ENCODE peak calls at places on chromosomes 16 and 17, in ten cellular contexts. E is breast epithelium, M is GM23338, L is mucosa of descending colon, Y is D721Med, Z is cardiac fibroblast, F is foreskin fibroblast, T is brain microvascular endothelial cell, C is neural progenitor cell, D is ascending aorta. I is an unnamed sample.

GRCh38 chr16:11155284-11155806 is 100.7 kb downstream of the SOCS1 start:
- DNase-seq in E (no peak), M (no peak), L (no peak), Y (no peak), Z (peak), F (peak), T (peak), C (no peak), D (no peak), I (no peak)

GRCh38 chr17:75589919-75590303 is 2.3 kb downstream of the MYO15B start:
- DNase-seq in E (no peak), M (no peak), L (no peak), Y (no peak), Z (no peak), F (no peak), T (no peak), C (no peak), D (no peak), I (no peak)

GRCh38 chr17:64354396-64354795 is 36.3 kb downstream of the PECAM1 start:
- DNase-seq in E (no peak), M (peak), L (no peak), Y (no peak), Z (no peak), F (no peak), T (no peak), C (peak), D (no peak), I (no peak)

GRCh38 chr16:29900102-29900887 is at the start of gene ASPHD1:
- DNase-seq in E (no peak), M (peak), L (no peak), Y (peak), Z (peak), F (peak), T (peak), C (peak), D (peak), I (peak)

GRCh38 chr16:87840462-87840978 is 28.8 kb downstream of the SLC7A5 start:
- DNase-seq in E (no peak), M (no peak), L (no peak), Y (no peak), Z (no peak), F (no peak), T (no peak), C (no peak), D (no peak), I (no peak)

GRCh38 chr16:1708768-1709180 is 2.8 kb downstream of the MAPK8IP3 start:
- DNase-seq in E (no peak), M (no peak), L (no peak), Y (no peak), Z (peak), F (peak), T (peak), C (no peak), D (no peak), I (no peak)

GRCh38 chr17:42378597-42379594 is 9.3 kb downstream of the STAT3 start:
- DNase-seq in E (no peak), M (peak), L (no peak), Y (no peak), Z (peak), F (no peak), T (no peak), C (no peak), D (no peak), I (no peak)

GRCh38 chr16:53456625-53457024 is 22.4 kb downstream of the RBL2 start:
- DNase-seq in E (no peak), M (peak), L (no peak), Y (no peak), Z (no peak), F (no peak), T (no peak), C (no peak), D (no peak), I (no peak)

GRCh38 chr17:65054602-65055001 is 1.9 kb downstream of the GNA13 start:
- DNase-seq in E (no peak), M (no peak), L (no peak), Y (no peak), Z (no peak), F (no peak), T (no peak), C (no peak), D (no peak), I (no peak)

GRCh38 chr16:50830698-50831097 is 88.8 kb downstream of the CYLD start:
- DNase-seq in E (no peak), M (no peak), L (no peak), Y (no peak), Z (no peak), F (no peak), T (no peak), C (no peak), D (no peak), I (peak)

GRCh38 chr16:64880994-64881393 is 240.9 kb downstream of the CDH11 start:
- DNase-seq in E (no peak), M (no peak), L (no peak), Y (no peak), Z (peak), F (peak), T (no peak), C (no peak), D (no peak), I (no peak)
- TF ChIP-seq CTCF in E (no peak), M (no peak), L (no peak), Y (no peak), Z (no peak), F (no peak), T (no peak), C (no peak), D (no peak), I (no peak)

DNA sequence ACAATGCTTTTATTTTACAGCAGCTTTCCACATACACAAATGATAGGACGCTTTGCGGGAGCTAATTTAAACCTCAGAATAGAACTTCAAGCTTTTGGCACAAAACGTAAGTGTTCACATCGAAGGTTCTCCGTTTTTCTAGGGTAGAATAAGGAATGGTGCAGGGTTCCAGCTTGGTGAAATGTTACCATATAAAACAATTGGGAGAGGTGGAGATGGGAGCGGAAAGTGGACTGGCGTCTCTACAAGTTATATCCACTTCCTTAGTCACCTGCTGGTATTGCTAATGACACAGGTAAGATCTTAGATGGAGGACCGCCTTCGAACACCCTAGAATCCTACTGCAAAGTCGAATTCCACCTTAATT is 1.7 kb upstream of the NXN start:
- DNase-seq in E (no peak), M (no peak), L (no peak), Y (no peak), Z (no peak), F (no peak), T (no peak), C (no peak), D (no peak), I (no peak)
- TF ChIP-seq CTCF in E (no peak), M (no peak), L (peak), Y (no peak), Z (no peak), F (no peak), T (no peak), C (no peak), D (no peak), I (peak)

DNA sequence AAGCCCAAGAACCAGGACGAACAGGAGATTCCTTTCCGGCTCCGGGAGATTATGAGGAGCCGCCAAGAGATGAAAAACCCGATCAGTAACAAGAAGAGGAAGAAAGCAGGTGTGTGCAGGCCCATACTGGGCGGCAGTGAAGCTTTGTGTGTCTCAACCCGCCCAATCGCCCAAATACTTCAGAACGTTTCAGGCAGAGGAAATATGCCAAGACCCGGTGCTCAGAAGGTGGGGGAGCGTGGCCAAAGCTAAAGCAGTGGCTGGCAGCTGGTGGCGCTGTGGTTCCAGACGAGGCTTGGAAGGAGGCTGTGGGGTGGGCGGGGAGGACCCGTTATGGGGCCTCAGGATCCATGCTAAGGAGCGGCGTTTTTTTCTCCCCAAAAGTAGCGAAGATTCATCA is 1.2 kb downstream of the CCDC137 start:
- DNase-seq in E (no peak), M (peak), L (no peak), Y (no peak), Z (no peak), F (no peak), T (no peak), C (peak), D (no peak), I (no peak)
- TF ChIP-seq CTCF in E (no peak), M (peak), L (no peak), Y (peak), Z (no peak), F (no peak), T (no peak), C (no peak), D (no peak), I (no peak)

DNA sequence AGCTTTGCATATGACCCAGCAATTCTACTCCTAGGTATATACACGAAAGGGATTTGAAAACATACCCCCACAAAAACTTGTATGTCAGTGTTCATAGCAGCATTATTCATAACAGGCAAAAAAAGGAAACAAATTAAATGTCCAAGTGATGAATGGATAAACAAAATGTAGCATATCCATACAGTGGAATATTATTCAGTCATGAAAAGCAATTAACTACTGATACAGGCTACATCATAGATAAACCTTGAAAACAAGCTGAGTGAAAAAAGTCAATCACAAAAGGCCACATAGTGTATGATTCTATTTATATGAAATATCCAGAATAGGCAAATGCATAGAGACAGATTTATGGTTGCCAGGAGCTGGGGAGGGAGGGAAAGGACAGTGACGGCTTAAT is 676 bp downstream of the EME1 start:
- DNase-seq in E (no peak), M (no peak), L (no peak), Y (no peak), Z (no peak), F (no peak), T (no peak), C (no peak), D (no peak), I (no peak)
- TF ChIP-seq CTCF in E (no peak), M (no peak), L (no peak), Y (no peak), Z (no peak), F (no peak), T (no peak), C (no peak), D (no peak), I (no peak)

GRCh38 chr16:84115919-84116719 is 623 bp downstream of the MBTPS1 start:
- DNase-seq in E (no peak), M (no peak), L (no peak), Y (no peak), Z (peak), F (no peak), T (peak), C (no peak), D (no peak), I (no peak)

GRCh38 chr16:84117482-84117843 is 721 bp upstream of the MBTPS1 start:
- DNase-seq in E (no peak), M (peak), L (no peak), Y (no peak), Z (peak), F (no peak), T (peak), C (peak), D (no peak), I (no peak)

GRCh38 chr16:84119368-84119767 is 2.6 kb upstream of the MBTPS1 start:
- DNase-seq in E (no peak), M (no peak), L (no peak), Y (no peak), Z (no peak), F (no peak), T (no peak), C (no peak), D (no peak), I (no peak)

GRCh38 chr16:84120023-84120422 is 3.3 kb upstream of the MBTPS1 start:
- DNase-seq in E (no peak), M (no peak), L (no peak), Y (no peak), Z (no peak), F (no peak), T (no peak), C (no peak), D (no peak), I (no peak)

GRCh38 chr16:84116720-84117481 is at the start of gene MBTPS1:
- DNase-seq in E (peak), M (peak), L (peak), Y (peak), Z (peak), F (peak), T (peak), C (peak), D (peak), I (peak)
- TF ChIP-seq CTCF in E (peak), M (no peak), L (peak), Y (no peak), Z (no peak), F (no peak), T (no peak), C (no peak), D (no peak), I (no peak)

I was measured in type B pancreatic cell.